ENCODE peak calls at places on chromosomes 13 and 19, in five cellular contexts. R is ovary, N is fibroblast of the aortic adventitia, E is substantia nigra, L is brain microvascular endothelial cell. A is an unnamed sample.

GRCh38 chr13:39306639-39307589 is 268.7 kb downstream of the NHLRC3 start:
- DNase-seq in L (no peak), E (no peak), N (no peak), R (no peak), A (no peak)

GRCh38 chr19:19110410-19111137 is 27.7 kb downstream of the TMEM161A start:
- DNase-seq in L (peak; percentile 9), R (peak; percentile 47), N (no peak), E (no peak), A (no peak)

GRCh38 chr19:16127080-16127479 is 15.4 kb downstream of the RAB8A start:
- DNase-seq in R (no peak), L (no peak), N (no peak), E (no peak), A (no peak)

GRCh38 chr13:58792854-58793253 is 1161.3 kb downstream of the PCDH17 start:
- DNase-seq in R (no peak), N (no peak), E (no peak), L (no peak), A (no peak)

GRCh38 chr13:78022164-78022877 is 103.7 kb upstream of the EDNRB start:
- DNase-seq in E (no peak), L (peak; percentile 70), R (no peak), N (peak; percentile 61), A (peak; percentile 18)

GRCh38 chr19:44653977-44654784 is 10.5 kb downstream of the PVR start:
- DNase-seq in R (peak; percentile 47), L (peak; percentile 46), E (peak; percentile 25), N (peak; percentile 57), A (peak; percentile 80)

GRCh38 chr13:93244141-93244917 is 17.7 kb downstream of the GPC6 start:
- DNase-seq in R (no peak), N (peak; percentile 73), E (no peak), L (peak; percentile 56), A (no peak)

GRCh38 chr19:15249912-15250634 is 17.8 kb upstream of the EPHX3 start:
- DNase-seq in L (peak; percentile 91), N (peak; percentile 93), E (no peak), R (peak; percentile 68), A (peak; percentile 61)

GRCh38 chr13:51590966-51591627 is 6.8 kb downstream of the WDFY2 start:
- DNase-seq in R (peak; percentile 35), N (peak; percentile 93), L (peak; percentile 80), E (no peak), A (peak; percentile 44)